ENCODE peak calls at places on chromosomes 4 and X, in four cellular contexts. A is GM12878, E is HL-60, U is K562. M is an unnamed sample.

GRCh38 chr4:109378076-109378475 is 55.5 kb upstream of the SEC24B start:
- DNase-seq in A (no peak), E (no peak), U (no peak), M (no peak)

GRCh38 chr4:1851575-1852415 is 4.2 kb downstream of the LETM1 start:
- DNase-seq in A (no peak), E (no peak), U (no peak), M (no peak)

GRCh38 chr4:102469806-102470205 is 31.4 kb upstream of the NFKB1 start:
- DNase-seq in A (no peak), E (no peak), U (no peak), M (no peak)

GRCh38 chrX:9995855-9996339 is 28.7 kb downstream of the CLDN34 start:
- DNase-seq in A (no peak), E (peak), U (peak), M (no peak)

GRCh38 chr4:113179996-113180395 is 130.5 kb downstream of the ANK2 start:
- DNase-seq in A (no peak), E (no peak), U (no peak), M (no peak)

GRCh38 chr4:23373269-23373668 is 516.6 kb downstream of the PPARGC1A start:
- DNase-seq in A (no peak), E (peak), U (peak), M (no peak)

GRCh38 chr4:85937507-85937906 is 422.3 kb downstream of the MAPK10 start:
- DNase-seq in A (no peak), E (no peak), U (no peak), M (no peak)

GRCh38 chrX:133444196-133444595 is 28.9 kb upstream of the GPC4 start:
- DNase-seq in A (no peak), E (no peak), U (no peak), M (no peak)

GRCh38 chrX:14529288-14529989 is at the start of gene GLRA2:
- DNase-seq in A (no peak), E (no peak), U (peak), M (no peak)

GRCh38 chr4:108650212-108651067 is at the start of gene OSTC:
- DNase-seq in A (peak), E (peak), U (peak), M (peak)

GRCh38 chr4:8188743-8189550 is 10.1 kb upstream of the SH3TC1 start:
- DNase-seq in A (no peak), E (no peak), U (no peak), M (no peak)

GRCh38 chr4:89142691-89143669 is 31.6 kb downstream of the TIGD2 start:
- DNase-seq in A (no peak), E (no peak), U (no peak), M (no peak)

GRCh38 chrX:149453911-149454820 is 50.9 kb downstream of the IDS start:
- DNase-seq in A (no peak), E (no peak), U (no peak), M (no peak)

GRCh38 chr4:99002274-99002673 is 6.8 kb downstream of the METAP1 start:
- DNase-seq in A (no peak), E (no peak), U (no peak), M (no peak)

GRCh38 chr4:107470173-107470572 is 249.9 kb downstream of the PAPSS1 start:
- DNase-seq in A (no peak), E (no peak), U (no peak), M (no peak)

GRCh38 chr4:108884596-108884995 is 121.7 kb upstream of the ETNPPL start:
- DNase-seq in A (no peak), E (no peak), U (no peak), M (no peak)

GRCh38 chrX:141760761-141761160 is 62.2 kb upstream of the SPANXD start:
- DNase-seq in A (no peak), E (no peak), U (no peak), M (no peak)

GRCh38 chr4:20249333-20249732 is 2.4 kb upstream of the SLIT2 start:
- DNase-seq in A (no peak), E (no peak), U (no peak), M (no peak)

GRCh38 chrX:122972604-122973003 is 211.5 kb upstream of the GRIA3 start:
- DNase-seq in A (no peak), E (no peak), U (no peak), M (no peak)

GRCh38 chr4:147772459-147772969 is 40.6 kb downstream of the ARHGAP10 start:
- DNase-seq in A (no peak), E (no peak), U (no peak), M (no peak)

GRCh38 chrX:331772-332495 is 13.3 kb upstream of the GTPBP6 start:
- DNase-seq in A (no peak), E (no peak), U (no peak), M (no peak)

GRCh38 chrX:1468250-1468772 is 15.6 kb upstream of the ASMTL start:
- DNase-seq in A (peak), E (peak), U (no peak), M (peak)

GRCh38 chr4:159006202-159006601 is 96.7 kb upstream of the RAPGEF2 start:
- DNase-seq in A (no peak), E (no peak), U (no peak), M (no peak)

GRCh38 chr4:111991797-111992196 is 153.5 kb upstream of the FAM241A start:
- DNase-seq in A (peak), E (peak), U (no peak), M (no peak)

GRCh38 chr4:100462206-100462605 is 55.6 kb downstream of the EMCN start:
- DNase-seq in A (no peak), E (no peak), U (no peak), M (no peak)

GRCh38 chr4:174628206-174628605 is 105.9 kb upstream of the HPGD start:
- DNase-seq in A (no peak), E (no peak), U (no peak), M (no peak)

GRCh38 chrX:107449490-107450175 is at the start of gene FRMPD3:
- DNase-seq in A (no peak), E (no peak), U (no peak), M (no peak)

GRCh38 chrX:46865281-46865680 is 28.4 kb downstream of the RP2 start:
- DNase-seq in A (no peak), E (peak), U (no peak), M (no peak)

GRCh38 chr4:30717208-30718020 is 2.8 kb upstream of the PCDH7 start:
- DNase-seq in A (no peak), E (no peak), U (no peak), M (no peak)

GRCh38 chr4:15436515-15436914 is 8.7 kb downstream of the C1QTNF7 start:
- DNase-seq in A (no peak), E (no peak), U (no peak), M (no peak)

GRCh38 chr4:47831026-47831689 is 6.7 kb downstream of the CORIN start:
- DNase-seq in A (no peak), E (no peak), U (no peak), M (no peak)

DNA sequence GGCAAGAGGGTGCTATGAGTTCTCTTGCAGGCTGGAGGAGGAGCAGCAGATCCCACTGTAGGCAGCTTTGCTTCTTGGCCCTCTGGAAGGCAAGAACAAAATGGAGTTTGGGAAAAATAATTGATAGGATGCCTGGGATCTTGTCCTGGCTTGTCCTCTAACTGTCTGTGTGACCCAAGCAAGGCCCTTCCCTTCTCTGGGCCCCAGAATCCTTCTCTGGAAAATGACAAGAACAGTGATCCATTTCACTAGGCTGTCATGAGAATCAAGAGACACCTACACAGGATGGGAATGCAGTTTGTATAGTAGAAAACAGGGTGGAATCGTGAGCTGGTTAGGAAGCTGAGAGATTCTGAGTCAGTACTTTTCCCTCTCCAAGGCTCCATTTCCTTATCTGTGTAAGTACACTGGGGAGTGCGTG is 133.3 kb downstream of the PJA1 start:
- DNase-seq in A (no peak), E (no peak), U (no peak), M (no peak)
- TF ChIP-seq POLR2AphosphoS5 in A (no peak), E (no peak), U (no peak), M (no peak)

DNA sequence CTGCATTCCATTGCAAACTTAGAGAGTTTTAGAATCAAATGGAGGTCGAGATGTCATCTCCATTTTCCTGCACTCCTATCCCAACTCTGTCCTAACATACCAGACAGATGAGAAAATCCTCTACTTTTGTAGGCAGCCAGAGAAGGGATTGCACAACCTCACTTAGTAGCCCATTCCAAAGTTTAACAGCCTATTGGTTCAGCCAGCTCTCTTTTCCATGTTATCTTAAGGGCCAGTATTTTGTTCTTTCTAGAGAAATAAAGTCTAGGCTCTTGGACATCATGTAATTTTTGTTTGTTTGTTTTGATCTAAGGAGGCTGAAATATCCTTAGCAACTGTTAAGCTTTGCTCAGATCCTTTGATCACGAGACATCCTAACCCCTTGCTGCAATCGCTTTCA is 173.0 kb downstream of the COX18 start:
- DNase-seq in A (no peak), E (no peak), U (no peak), M (no peak)
- TF ChIP-seq SPI1 in A (no peak), E (no peak), U (no peak), M (no peak)

GRCh38 chrX:136065044-136065671 is 79.9 kb downstream of the SLC9A6 start:
- DNase-seq in A (no peak), E (no peak), U (no peak), M (no peak)
- TF ChIP-seq POLR2AphosphoS5 in A (no peak), E (no peak), U (no peak), M (no peak)

GRCh38 chr4:61996943-61997342 is 796.8 kb downstream of the ADGRL3 start:
- DNase-seq in A (no peak), E (no peak), U (no peak), M (no peak)

GRCh38 chr4:61992351-61992750 is 792.2 kb downstream of the ADGRL3 start:
- DNase-seq in A (no peak), E (no peak), U (no peak), M (no peak)

GRCh38 chr4:61997813-61998212 is 797.7 kb downstream of the ADGRL3 start:
- DNase-seq in A (no peak), E (no peak), U (no peak), M (no peak)

GRCh38 chr4:61995717-61996337 is 795.7 kb downstream of the ADGRL3 start:
- DNase-seq in A (no peak), E (no peak), U (no peak), M (no peak)

DNA sequence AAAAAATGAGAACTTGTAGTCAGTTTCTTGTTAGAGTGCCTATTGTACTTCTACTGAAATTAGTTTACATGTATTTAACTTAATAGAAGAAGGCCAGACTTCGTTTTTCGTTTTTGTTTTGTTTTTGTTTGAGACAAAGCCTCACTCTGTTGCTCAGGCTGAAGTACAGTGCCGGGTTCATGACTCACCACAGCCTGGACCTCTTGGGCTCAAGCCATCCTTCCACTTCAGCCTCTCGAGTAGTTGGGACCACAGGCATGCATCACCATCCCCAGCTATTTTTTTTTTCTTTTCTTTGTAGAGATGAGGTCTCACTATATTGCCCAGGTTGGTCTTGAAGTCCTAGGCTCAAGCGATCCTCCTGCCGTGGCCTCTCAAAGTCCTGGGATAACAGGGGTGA is 793.9 kb downstream of the ADGRL3 start:
- DNase-seq in A (no peak), E (no peak), U (no peak), M (no peak)
- TF ChIP-seq SPI1 in A (no peak), E (no peak), U (no peak), M (no peak)

GRCh38 chr4:2931765-2932560 is 31.2 kb downstream of the NOP14 start:
- DNase-seq in A (peak), E (peak), U (no peak), M (peak)
- TF ChIP-seq POLR2AphosphoS5 in A (peak), E (peak), U (no peak), M (peak)

DNA sequence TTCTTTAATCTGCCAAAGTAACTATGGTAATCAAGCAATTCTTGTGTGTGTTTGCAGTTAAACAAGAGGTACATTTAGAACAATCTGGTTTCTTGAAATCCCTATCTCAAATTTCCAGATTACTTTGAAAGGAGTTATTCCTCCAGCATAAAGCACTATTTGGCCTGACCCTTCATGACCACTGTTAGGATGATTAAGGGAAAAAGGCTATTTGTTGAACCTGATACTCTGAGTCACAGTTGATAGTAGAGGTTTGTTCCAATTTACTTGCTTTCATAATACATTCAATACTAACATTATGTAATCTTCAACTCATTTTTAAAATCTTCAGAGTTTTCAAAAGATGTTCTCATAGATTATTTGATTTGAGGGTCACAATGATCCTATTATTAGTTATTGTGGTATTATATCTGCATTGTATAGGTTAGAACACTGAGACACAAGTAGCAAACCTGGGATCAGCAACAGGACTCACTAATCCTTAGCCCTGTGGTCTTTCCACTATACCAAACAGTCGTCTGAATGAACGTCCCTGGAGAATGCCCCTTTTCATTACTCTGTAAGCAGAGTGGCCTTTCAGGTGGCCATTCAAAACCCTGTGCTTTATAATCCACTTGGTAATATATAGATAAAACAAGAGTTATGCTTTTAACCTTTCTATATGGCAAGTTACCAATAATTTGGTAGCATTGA is 8.1 kb upstream of the NDST4 start:
- DNase-seq in A (no peak), E (no peak), U (no peak), M (no peak)
- TF ChIP-seq SPI1 in A (no peak), E (no peak), U (no peak), M (no peak)

GRCh38 chrX:44291468-44292116 is 51.9 kb downstream of the EFHC2 start:
- DNase-seq in A (no peak), E (no peak), U (no peak), M (no peak)

GRCh38 chrX:44290718-44291117 is 52.8 kb downstream of the EFHC2 start:
- DNase-seq in A (no peak), E (no peak), U (no peak), M (no peak)
- TF ChIP-seq POLR2AphosphoS5 in A (no peak), E (no peak), U (no peak), M (no peak)

GRCh38 chr4:82680834-82681233 is 117.8 kb downstream of the SCD5 start:
- DNase-seq in A (no peak), E (no peak), U (no peak), M (no peak)
- TF ChIP-seq SPI1 in A (no peak), E (no peak), U (no peak), M (no peak)

GRCh38 chr4:184506527-184507121 is 32.3 kb upstream of the IRF2 start:
- DNase-seq in A (peak), E (peak), U (no peak), M (peak)
- TF ChIP-seq POLR2AphosphoS5 in A (no peak), E (no peak), U (no peak), M (no peak)

M was measured in GM12891.